ENCODE peak calls at places on chromosomes 2 and 18, in nine cellular contexts. One of them, this sample, is unnamed.

GRCh38 chr2:173599821-173600354 is 245.2 kb downstream of the CDCA7 start:
- DNase-seq in GM12864: no peak
- DNase-seq in astrocyte: no peak
- DNase-seq in body of pancreas: no peak
- DNase-seq in pancreas: no peak
- DNase-seq in thyroid gland: no peak
- DNase-seq in type B pancreatic cell: no peak
- DNase-seq in Calu3: no peak
- DNase-seq in astrocyte of the cerebellum: no peak
- DNase-seq in this sample: no peak

GRCh38 chr2:4962419-4962818 is 729.8 kb upstream of the SOX11 start:
- DNase-seq in astrocyte of the cerebellum: no peak
- DNase-seq in GM12864: no peak
- DNase-seq in body of pancreas: no peak
- DNase-seq in pancreas: no peak
- DNase-seq in thyroid gland: no peak
- DNase-seq in type B pancreatic cell: no peak
- DNase-seq in astrocyte: no peak
- DNase-seq in Calu3: no peak
- DNase-seq in this sample: no peak

GRCh38 chr2:96962567-96963203 is 23.7 kb downstream of the FAM178B start:
- DNase-seq in pancreas: no peak
- DNase-seq in astrocyte of the cerebellum: no peak
- DNase-seq in body of pancreas: no peak
- DNase-seq in type B pancreatic cell: no peak
- DNase-seq in thyroid gland: no peak
- DNase-seq in Calu3: no peak
- DNase-seq in astrocyte: no peak
- DNase-seq in GM12864: no peak
- DNase-seq in this sample: no peak

GRCh38 chr2:143668236-143668635 is 539.0 kb downstream of the ARHGAP15 start:
- DNase-seq in GM12864: no peak
- DNase-seq in pancreas: no peak
- DNase-seq in Calu3: no peak
- DNase-seq in type B pancreatic cell: no peak
- DNase-seq in astrocyte of the cerebellum: no peak
- DNase-seq in astrocyte: no peak
- DNase-seq in thyroid gland: no peak
- DNase-seq in body of pancreas: no peak
- DNase-seq in this sample: no peak

GRCh38 chr2:232229296-232229916 is 149.1 kb upstream of the ALPP start:
- DNase-seq in type B pancreatic cell: no peak
- DNase-seq in Calu3: no peak
- DNase-seq in astrocyte of the cerebellum: no peak
- DNase-seq in body of pancreas: no peak
- DNase-seq in thyroid gland: peak
- DNase-seq in GM12864: no peak
- DNase-seq in pancreas: peak
- DNase-seq in astrocyte: peak
- DNase-seq in this sample: peak

GRCh38 chr2:224405841-224406370 is 4.0 kb upstream of the FAM124B start:
- DNase-seq in type B pancreatic cell: no peak
- DNase-seq in thyroid gland: no peak
- DNase-seq in pancreas: no peak
- DNase-seq in astrocyte: no peak
- DNase-seq in GM12864: no peak
- DNase-seq in astrocyte of the cerebellum: no peak
- DNase-seq in body of pancreas: no peak
- DNase-seq in Calu3: no peak
- DNase-seq in this sample: no peak

GRCh38 chr2:149562304-149562703 is 25.3 kb downstream of the MMADHC start:
- DNase-seq in astrocyte: no peak
- DNase-seq in body of pancreas: no peak
- DNase-seq in thyroid gland: no peak
- DNase-seq in type B pancreatic cell: no peak
- DNase-seq in GM12864: peak
- DNase-seq in pancreas: no peak
- DNase-seq in Calu3: peak
- DNase-seq in astrocyte of the cerebellum: no peak
- DNase-seq in this sample: peak

GRCh38 chr2:29606105-29606871 is 315.1 kb downstream of the ALK start:
- DNase-seq in pancreas: no peak
- DNase-seq in GM12864: no peak
- DNase-seq in type B pancreatic cell: no peak
- DNase-seq in astrocyte of the cerebellum: peak
- DNase-seq in Calu3: no peak
- DNase-seq in thyroid gland: no peak
- DNase-seq in astrocyte: peak
- DNase-seq in body of pancreas: no peak
- DNase-seq in this sample: peak

GRCh38 chr2:119326938-119327337 is 39.7 kb downstream of the C2orf76 start:
- DNase-seq in body of pancreas: no peak
- DNase-seq in thyroid gland: no peak
- DNase-seq in type B pancreatic cell: no peak
- DNase-seq in astrocyte of the cerebellum: no peak
- DNase-seq in pancreas: no peak
- DNase-seq in GM12864: no peak
- DNase-seq in astrocyte: no peak
- DNase-seq in Calu3: no peak
- DNase-seq in this sample: no peak

GRCh38 chr2:54240515-54241219 is 15.4 kb downstream of the TSPYL6 start:
- DNase-seq in Calu3: no peak
- DNase-seq in body of pancreas: no peak
- DNase-seq in pancreas: no peak
- DNase-seq in astrocyte of the cerebellum: no peak
- DNase-seq in GM12864: no peak
- DNase-seq in type B pancreatic cell: no peak
- DNase-seq in astrocyte: peak
- DNase-seq in thyroid gland: peak
- DNase-seq in this sample: peak

GRCh38 chr2:28869494-28870145 is 489 bp downstream of the TRMT61B start:
- DNase-seq in astrocyte: no peak
- DNase-seq in thyroid gland: no peak
- DNase-seq in GM12864: no peak
- DNase-seq in astrocyte of the cerebellum: no peak
- DNase-seq in type B pancreatic cell: no peak
- DNase-seq in Calu3: no peak
- DNase-seq in body of pancreas: no peak
- DNase-seq in pancreas: no peak
- DNase-seq in this sample: no peak

GRCh38 chr18:36304723-36305122 is 7.2 kb downstream of the FHOD3 start:
- DNase-seq in thyroid gland: no peak
- DNase-seq in body of pancreas: no peak
- DNase-seq in pancreas: no peak
- DNase-seq in type B pancreatic cell: no peak
- DNase-seq in astrocyte: no peak
- DNase-seq in astrocyte of the cerebellum: no peak
- DNase-seq in Calu3: no peak
- DNase-seq in GM12864: no peak
- DNase-seq in this sample: no peak

GRCh38 chr2:174342600-174343342 is 8.0 kb downstream of the SP9 start:
- DNase-seq in pancreas: no peak
- DNase-seq in Calu3: no peak
- DNase-seq in GM12864: no peak
- DNase-seq in astrocyte of the cerebellum: no peak
- DNase-seq in thyroid gland: no peak
- DNase-seq in astrocyte: no peak
- DNase-seq in body of pancreas: no peak
- DNase-seq in type B pancreatic cell: no peak
- DNase-seq in this sample: no peak

GRCh38 chr2:230691005-230691647 is 21.5 kb upstream of the CAB39 start:
- DNase-seq in type B pancreatic cell: no peak
- DNase-seq in astrocyte of the cerebellum: peak
- DNase-seq in thyroid gland: no peak
- DNase-seq in GM12864: no peak
- DNase-seq in pancreas: no peak
- DNase-seq in body of pancreas: no peak
- DNase-seq in astrocyte: peak
- DNase-seq in Calu3: peak
- DNase-seq in this sample: peak

GRCh38 chr2:169782513-169782912 is 16.2 kb upstream of the SSB start:
- DNase-seq in body of pancreas: no peak
- DNase-seq in type B pancreatic cell: no peak
- DNase-seq in thyroid gland: no peak
- DNase-seq in Calu3: no peak
- DNase-seq in astrocyte of the cerebellum: no peak
- DNase-seq in GM12864: no peak
- DNase-seq in astrocyte: no peak
- DNase-seq in pancreas: no peak
- DNase-seq in this sample: no peak

GRCh38 chr2:20365249-20365817 is 14.7 kb upstream of the PUM2 start:
- DNase-seq in body of pancreas: no peak
- DNase-seq in thyroid gland: no peak
- DNase-seq in GM12864: peak
- DNase-seq in Calu3: no peak
- DNase-seq in pancreas: no peak
- DNase-seq in astrocyte of the cerebellum: no peak
- DNase-seq in astrocyte: peak
- DNase-seq in type B pancreatic cell: no peak
- DNase-seq in this sample: peak

GRCh38 chr2:86706935-86707334 is 13.2 kb upstream of the RMND5A start:
- DNase-seq in astrocyte: no peak
- DNase-seq in GM12864: no peak
- DNase-seq in Calu3: no peak
- DNase-seq in astrocyte of the cerebellum: no peak
- DNase-seq in pancreas: no peak
- DNase-seq in body of pancreas: no peak
- DNase-seq in thyroid gland: no peak
- DNase-seq in type B pancreatic cell: no peak
- DNase-seq in this sample: no peak

GRCh38 chr2:86703704-86704370 is 16.3 kb upstream of the RMND5A start:
- DNase-seq in astrocyte of the cerebellum: peak
- DNase-seq in pancreas: peak
- DNase-seq in astrocyte: peak
- DNase-seq in Calu3: peak
- DNase-seq in thyroid gland: no peak
- DNase-seq in type B pancreatic cell: no peak
- DNase-seq in GM12864: no peak
- DNase-seq in body of pancreas: peak
- DNase-seq in this sample: peak

GRCh38 chr2:86700705-86701104 is 19.4 kb upstream of the RMND5A start:
- DNase-seq in Calu3: no peak
- DNase-seq in astrocyte: no peak
- DNase-seq in type B pancreatic cell: no peak
- DNase-seq in astrocyte of the cerebellum: no peak
- DNase-seq in pancreas: no peak
- DNase-seq in body of pancreas: no peak
- DNase-seq in GM12864: no peak
- DNase-seq in thyroid gland: no peak
- DNase-seq in this sample: peak

GRCh38 chr2:86704482-86704971 is 15.6 kb upstream of the RMND5A start:
- DNase-seq in astrocyte: peak
- DNase-seq in type B pancreatic cell: no peak
- DNase-seq in GM12864: no peak
- DNase-seq in astrocyte of the cerebellum: peak
- DNase-seq in thyroid gland: no peak
- DNase-seq in pancreas: peak
- DNase-seq in body of pancreas: peak
- DNase-seq in Calu3: peak
- DNase-seq in this sample: peak

DNA sequence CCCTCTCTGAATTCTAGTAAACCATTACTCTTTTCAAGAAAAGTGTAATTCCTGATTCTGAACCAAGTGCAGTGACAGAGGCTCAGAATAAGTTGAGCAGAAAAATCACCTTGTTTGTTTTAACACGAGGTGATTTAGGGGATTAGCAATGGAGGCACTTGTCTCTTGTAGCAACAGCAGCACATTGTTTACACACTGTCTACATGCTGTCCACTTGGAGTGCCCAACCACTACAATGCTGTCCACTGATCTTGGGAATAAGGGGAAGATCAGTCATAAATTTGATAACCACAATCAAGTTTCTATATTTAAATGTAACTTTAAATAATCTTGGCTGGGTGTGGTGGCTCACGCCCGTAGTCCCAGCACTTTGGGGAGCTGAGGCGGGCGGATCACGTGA is 13.9 kb upstream of the RMND5A start:
- DNase-seq in thyroid gland: no peak
- DNase-seq in type B pancreatic cell: no peak
- DNase-seq in pancreas: no peak
- DNase-seq in astrocyte of the cerebellum: no peak
- DNase-seq in body of pancreas: no peak
- DNase-seq in astrocyte: no peak
- DNase-seq in GM12864: no peak
- DNase-seq in Calu3: no peak
- DNase-seq in this sample: no peak
- TF ChIP-seq CTCF in thyroid gland: no peak
- TF ChIP-seq CTCF in type B pancreatic cell: no peak
- TF ChIP-seq CTCF in pancreas: no peak
- TF ChIP-seq CTCF in astrocyte of the cerebellum: no peak
- TF ChIP-seq CTCF in body of pancreas: no peak
- TF ChIP-seq CTCF in astrocyte: no peak
- TF ChIP-seq CTCF in GM12864: no peak
- TF ChIP-seq CTCF in Calu3: no peak
- TF ChIP-seq CTCF in this sample: no peak

GRCh38 chr2:100208375-100208774 is 66.0 kb upstream of the AFF3 start:
- DNase-seq in astrocyte: no peak
- DNase-seq in type B pancreatic cell: no peak
- DNase-seq in astrocyte of the cerebellum: no peak
- DNase-seq in Calu3: no peak
- DNase-seq in body of pancreas: no peak
- DNase-seq in GM12864: no peak
- DNase-seq in thyroid gland: no peak
- DNase-seq in pancreas: no peak
- DNase-seq in this sample: peak
- TF ChIP-seq CTCF in astrocyte: no peak
- TF ChIP-seq CTCF in type B pancreatic cell: no peak
- TF ChIP-seq CTCF in astrocyte of the cerebellum: no peak
- TF ChIP-seq CTCF in Calu3: no peak
- TF ChIP-seq CTCF in body of pancreas: no peak
- TF ChIP-seq CTCF in GM12864: no peak
- TF ChIP-seq CTCF in thyroid gland: no peak
- TF ChIP-seq CTCF in pancreas: no peak
- TF ChIP-seq CTCF in this sample: peak

GRCh38 chr18:47036298-47036874 is 965 bp upstream of the ELOA2 start:
- DNase-seq in type B pancreatic cell: no peak
- DNase-seq in thyroid gland: no peak
- DNase-seq in body of pancreas: no peak
- DNase-seq in Calu3: peak
- DNase-seq in astrocyte of the cerebellum: no peak
- DNase-seq in astrocyte: peak
- DNase-seq in GM12864: no peak
- DNase-seq in pancreas: no peak
- DNase-seq in this sample: peak
- TF ChIP-seq CTCF in type B pancreatic cell: peak
- TF ChIP-seq CTCF in thyroid gland: no peak
- TF ChIP-seq CTCF in body of pancreas: peak
- TF ChIP-seq CTCF in Calu3: peak
- TF ChIP-seq CTCF in astrocyte of the cerebellum: peak
- TF ChIP-seq CTCF in astrocyte: peak
- TF ChIP-seq CTCF in GM12864: peak
- TF ChIP-seq CTCF in pancreas: no peak
- TF ChIP-seq CTCF in this sample: peak

GRCh38 chr2:140311905-140312304 is 1531.7 kb upstream of the NXPH2 start:
- DNase-seq in pancreas: no peak
- DNase-seq in astrocyte: no peak
- DNase-seq in type B pancreatic cell: no peak
- DNase-seq in GM12864: no peak
- DNase-seq in body of pancreas: no peak
- DNase-seq in astrocyte of the cerebellum: no peak
- DNase-seq in Calu3: no peak
- DNase-seq in thyroid gland: no peak
- DNase-seq in this sample: no peak

GRCh38 chr2:140307532-140307931 is 1527.3 kb upstream of the NXPH2 start:
- DNase-seq in Calu3: no peak
- DNase-seq in body of pancreas: no peak
- DNase-seq in pancreas: no peak
- DNase-seq in astrocyte: no peak
- DNase-seq in type B pancreatic cell: no peak
- DNase-seq in GM12864: no peak
- DNase-seq in thyroid gland: no peak
- DNase-seq in astrocyte of the cerebellum: no peak
- DNase-seq in this sample: no peak

GRCh38 chr2:140308706-140309105 is 1528.5 kb upstream of the NXPH2 start:
- DNase-seq in GM12864: no peak
- DNase-seq in thyroid gland: no peak
- DNase-seq in type B pancreatic cell: no peak
- DNase-seq in astrocyte: no peak
- DNase-seq in Calu3: no peak
- DNase-seq in pancreas: no peak
- DNase-seq in body of pancreas: no peak
- DNase-seq in astrocyte of the cerebellum: no peak
- DNase-seq in this sample: no peak
- TF ChIP-seq CTCF in GM12864: no peak
- TF ChIP-seq CTCF in thyroid gland: no peak
- TF ChIP-seq CTCF in type B pancreatic cell: no peak
- TF ChIP-seq CTCF in astrocyte: no peak
- TF ChIP-seq CTCF in Calu3: no peak
- TF ChIP-seq CTCF in pancreas: no peak
- TF ChIP-seq CTCF in body of pancreas: no peak
- TF ChIP-seq CTCF in astrocyte of the cerebellum: no peak
- TF ChIP-seq CTCF in this sample: no peak